ENCODE peak calls at places on chromosomes 1 and 21, in four cellular contexts. One of them, this sample, is unnamed.

GRCh38 chr21:39312112-39313041 is 1.1 kb downstream of the BRWD1 start:
- ATAC-seq in upper lobe of right lung: peak; percentile 92
- ATAC-seq in pancreas: peak; percentile 92
- ATAC-seq in heart right ventricle: peak; percentile 88
- ATAC-seq in this sample: peak; percentile 93

GRCh38 chr1:59364012-59364411 is 67.1 kb downstream of the FGGY start:
- ATAC-seq in upper lobe of right lung: no peak
- ATAC-seq in pancreas: no peak
- ATAC-seq in heart right ventricle: no peak
- ATAC-seq in this sample: no peak

GRCh38 chr1:55480396-55480795 is 265.2 kb upstream of the USP24 start:
- ATAC-seq in upper lobe of right lung: no peak
- ATAC-seq in heart right ventricle: no peak
- ATAC-seq in pancreas: no peak
- ATAC-seq in this sample: no peak

GRCh38 chr1:116134178-116134773 is 23.1 kb downstream of the MAB21L3 start:
- ATAC-seq in upper lobe of right lung: no peak
- ATAC-seq in pancreas: no peak
- ATAC-seq in heart right ventricle: no peak
- ATAC-seq in this sample: no peak

GRCh38 chr1:94971491-94971924 is 44.6 kb upstream of the CNN3 start:
- ATAC-seq in pancreas: no peak
- ATAC-seq in heart right ventricle: no peak
- ATAC-seq in upper lobe of right lung: no peak
- ATAC-seq in this sample: no peak

GRCh38 chr21:38503588-38503987 is 5.3 kb upstream of the ERG start:
- ATAC-seq in upper lobe of right lung: peak; percentile 46
- ATAC-seq in heart right ventricle: no peak
- ATAC-seq in pancreas: no peak
- ATAC-seq in this sample: peak; percentile 14

GRCh38 chr1:119870917-119871486 is 25.3 kb downstream of the ADAM30 start:
- ATAC-seq in heart right ventricle: peak; percentile 61
- ATAC-seq in upper lobe of right lung: peak; percentile 96
- ATAC-seq in pancreas: peak; percentile 95
- ATAC-seq in this sample: peak; percentile 73

GRCh38 chr1:192463661-192464060 is 111.9 kb upstream of the RGS1 start:
- ATAC-seq in heart right ventricle: no peak
- ATAC-seq in upper lobe of right lung: no peak
- ATAC-seq in pancreas: no peak
- ATAC-seq in this sample: no peak

GRCh38 chr1:221223281-221223680 is 344.0 kb downstream of the HLX start:
- ATAC-seq in pancreas: no peak
- ATAC-seq in heart right ventricle: no peak
- ATAC-seq in upper lobe of right lung: no peak
- ATAC-seq in this sample: no peak

DNA sequence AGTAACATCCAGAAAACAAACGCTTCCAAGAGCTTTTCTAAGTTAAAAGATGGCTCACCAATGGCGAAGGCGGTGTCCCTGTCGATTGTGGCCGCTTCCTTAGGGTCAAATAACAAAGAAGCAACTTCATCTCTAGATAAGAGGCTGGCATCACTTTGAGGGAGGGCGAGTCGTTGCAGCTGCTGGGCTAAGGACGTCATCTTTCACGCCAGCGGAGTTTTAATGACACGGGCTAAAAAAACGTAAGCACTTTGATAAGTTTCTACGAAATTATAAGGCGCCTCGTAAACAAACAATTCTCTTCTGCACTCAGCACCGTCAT is 459 bp downstream of the HEATR1 start:
- ATAC-seq in upper lobe of right lung: no peak
- ATAC-seq in pancreas: no peak
- ATAC-seq in heart right ventricle: no peak
- ATAC-seq in this sample: no peak
- H3K36me3 ChIP-seq in upper lobe of right lung: peaks cover 16% of the 10 kb centered on the region
- H3K36me3 ChIP-seq in pancreas: no peaks in the 10 kb centered on the region
- H3K36me3 ChIP-seq in heart right ventricle: no peaks in the 10 kb centered on the region
- H3K36me3 ChIP-seq in this sample: no peaks in the 10 kb centered on the region

DNA sequence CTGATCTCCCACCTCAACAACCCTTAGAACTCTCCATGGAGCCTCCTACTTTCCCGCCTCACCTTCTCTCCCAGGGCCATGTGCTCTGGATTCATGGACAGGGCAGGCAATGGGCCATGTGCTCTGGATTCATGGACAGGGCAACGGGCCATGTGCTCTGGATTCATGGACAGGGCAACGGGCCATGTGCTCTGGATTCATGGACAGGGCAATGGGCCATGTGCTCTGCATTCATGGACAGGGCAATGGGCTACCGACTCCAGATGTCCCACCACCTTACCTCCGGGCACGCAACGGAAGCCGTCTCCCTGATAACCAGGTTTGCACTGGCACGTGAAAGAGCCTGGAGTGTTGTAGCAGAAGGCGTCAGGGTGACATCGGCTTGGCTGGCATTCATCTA is 53.2 kb downstream of the NID1 start:
- ATAC-seq in pancreas: no peak
- ATAC-seq in heart right ventricle: no peak
- ATAC-seq in upper lobe of right lung: no peak
- ATAC-seq in this sample: no peak
- H3K36me3 ChIP-seq in pancreas: no peaks in the 10 kb centered on the region
- H3K36me3 ChIP-seq in heart right ventricle: no peaks in the 10 kb centered on the region
- H3K36me3 ChIP-seq in upper lobe of right lung: no peaks in the 10 kb centered on the region
- H3K36me3 ChIP-seq in this sample: no peaks in the 10 kb centered on the region

GRCh38 chr1:19100008-19100407 is 110.1 kb downstream of the UBR4 start:
- ATAC-seq in heart right ventricle: no peak
- ATAC-seq in pancreas: no peak
- ATAC-seq in upper lobe of right lung: no peak
- ATAC-seq in this sample: no peak
- H3K36me3 ChIP-seq in heart right ventricle: peaks cover 17% of the 10 kb centered on the region
- H3K36me3 ChIP-seq in pancreas: peaks cover 7% of the 10 kb centered on the region
- H3K36me3 ChIP-seq in upper lobe of right lung: peaks cover 100% of the 10 kb centered on the region
- H3K36me3 ChIP-seq in this sample: peaks cover 100% of the 10 kb centered on the region

GRCh38 chr1:230669543-230669942 is 27.3 kb downstream of the COG2 start:
- ATAC-seq in heart right ventricle: no peak
- ATAC-seq in upper lobe of right lung: peak; percentile 74
- ATAC-seq in pancreas: no peak
- ATAC-seq in this sample: no peak
- H3K36me3 ChIP-seq in heart right ventricle: no peaks in the 10 kb centered on the region
- H3K36me3 ChIP-seq in upper lobe of right lung: peaks cover 95% of the 10 kb centered on the region
- H3K36me3 ChIP-seq in pancreas: no peaks in the 10 kb centered on the region
- H3K36me3 ChIP-seq in this sample: no peaks in the 10 kb centered on the region

GRCh38 chr1:228323401-228323800 is 83.2 kb downstream of the TRIM11 start:
- ATAC-seq in upper lobe of right lung: no peak
- ATAC-seq in heart right ventricle: no peak
- ATAC-seq in pancreas: no peak
- ATAC-seq in this sample: no peak
- H3K36me3 ChIP-seq in upper lobe of right lung: peaks cover 24% of the 10 kb centered on the region
- H3K36me3 ChIP-seq in heart right ventricle: peaks cover 3% of the 10 kb centered on the region
- H3K36me3 ChIP-seq in pancreas: no peaks in the 10 kb centered on the region
- H3K36me3 ChIP-seq in this sample: peaks cover 68% of the 10 kb centered on the region

DNA sequence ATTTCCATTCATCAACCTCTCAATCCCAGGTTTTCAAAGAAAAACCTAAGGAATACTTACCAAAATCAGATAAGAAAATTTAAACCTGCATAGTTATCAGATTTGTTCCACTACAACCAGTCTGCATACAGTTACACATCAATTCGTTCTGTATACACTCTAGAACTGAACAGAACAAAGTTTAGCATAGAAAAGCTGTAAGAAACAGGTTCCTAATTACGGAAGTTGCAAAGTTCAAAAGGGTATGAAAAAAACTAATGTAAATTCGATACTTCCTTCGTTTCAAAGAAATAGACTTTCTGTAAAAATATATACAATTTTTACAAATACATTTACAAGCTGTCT is 3.1 kb downstream of the MCL1 start:
- ATAC-seq in upper lobe of right lung: no peak
- ATAC-seq in heart right ventricle: no peak
- ATAC-seq in pancreas: no peak
- ATAC-seq in this sample: no peak
- H3K36me3 ChIP-seq in upper lobe of right lung: peaks cover 71% of the 10 kb centered on the region
- H3K36me3 ChIP-seq in heart right ventricle: peaks cover 4% of the 10 kb centered on the region
- H3K36me3 ChIP-seq in pancreas: no peaks in the 10 kb centered on the region
- H3K36me3 ChIP-seq in this sample: no peaks in the 10 kb centered on the region

DNA sequence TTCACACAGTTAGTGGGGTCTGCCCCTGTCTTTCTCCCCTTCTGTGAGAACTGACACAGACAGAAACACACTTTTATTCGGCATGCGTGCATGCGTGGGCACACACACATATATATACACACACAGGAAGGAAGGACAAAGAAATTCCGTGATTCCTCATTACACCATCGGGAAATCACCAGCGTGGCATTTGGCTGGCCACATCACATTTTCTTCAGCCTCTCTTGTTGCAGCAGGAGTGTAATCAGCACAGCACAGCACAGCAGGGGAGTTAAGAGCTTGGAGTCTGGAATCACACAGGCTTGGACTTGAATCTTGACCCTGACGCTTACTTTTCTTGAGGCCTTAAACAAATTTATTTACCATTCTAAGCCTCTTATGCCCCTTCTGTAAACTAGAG is 45.4 kb upstream of the EPHA8 start:
- ATAC-seq in pancreas: no peak
- ATAC-seq in upper lobe of right lung: no peak
- ATAC-seq in heart right ventricle: no peak
- ATAC-seq in this sample: no peak
- H3K36me3 ChIP-seq in pancreas: no peaks in the 10 kb centered on the region
- H3K36me3 ChIP-seq in upper lobe of right lung: peaks cover 98% of the 10 kb centered on the region
- H3K36me3 ChIP-seq in heart right ventricle: peaks cover 8% of the 10 kb centered on the region
- H3K36me3 ChIP-seq in this sample: peaks cover 3% of the 10 kb centered on the region

GRCh38 chr1:28745653-28746173 is 9.0 kb downstream of the YTHDF2 start:
- ATAC-seq in pancreas: no peak
- ATAC-seq in upper lobe of right lung: no peak
- ATAC-seq in heart right ventricle: no peak
- ATAC-seq in this sample: no peak

GRCh38 chr1:28755701-28756100 is 19.0 kb downstream of the YTHDF2 start:
- ATAC-seq in heart right ventricle: no peak
- ATAC-seq in pancreas: no peak
- ATAC-seq in upper lobe of right lung: no peak
- ATAC-seq in this sample: no peak

GRCh38 chr1:28750330-28750729 is 13.6 kb downstream of the YTHDF2 start:
- ATAC-seq in heart right ventricle: no peak
- ATAC-seq in upper lobe of right lung: no peak
- ATAC-seq in pancreas: no peak
- ATAC-seq in this sample: no peak

GRCh38 chr1:28756846-28757245 is 20.1 kb downstream of the YTHDF2 start:
- ATAC-seq in pancreas: no peak
- ATAC-seq in heart right ventricle: no peak
- ATAC-seq in upper lobe of right lung: peak; percentile 59
- ATAC-seq in this sample: no peak

DNA sequence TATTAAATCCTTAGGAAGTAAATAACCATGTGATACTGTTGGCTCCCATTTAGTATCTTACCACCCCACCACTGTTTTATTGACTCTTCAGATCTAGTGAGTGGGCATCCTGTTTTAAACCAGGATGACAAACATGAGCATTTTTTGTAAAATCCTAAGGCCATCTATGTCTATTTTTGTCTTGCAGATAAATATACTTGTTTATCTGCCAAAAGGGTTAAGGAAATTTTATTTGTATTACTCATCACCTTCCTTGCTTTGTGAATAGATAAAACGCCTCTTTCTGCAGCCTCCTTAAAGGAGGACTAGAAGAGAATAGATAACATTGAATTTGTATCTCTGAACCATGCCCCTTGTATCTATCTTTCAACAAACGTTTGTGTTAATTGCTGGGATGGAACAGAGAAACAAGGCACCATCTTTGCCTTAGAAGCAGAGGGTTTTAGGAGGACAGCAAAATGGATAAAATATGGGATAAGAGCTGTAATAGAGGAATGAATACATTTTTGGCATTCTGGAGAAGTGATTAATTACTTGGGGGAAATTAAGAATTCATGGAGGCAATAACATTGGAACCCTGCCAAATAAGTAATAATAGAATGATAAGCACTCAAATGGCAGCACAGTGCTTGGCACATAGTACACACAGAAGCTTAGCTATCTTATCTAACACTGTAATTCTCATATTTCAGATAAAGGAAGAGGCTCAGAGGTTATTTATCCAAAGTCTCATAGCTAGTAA is 14.7 kb downstream of the YTHDF2 start:
- ATAC-seq in pancreas: no peak
- ATAC-seq in heart right ventricle: no peak
- ATAC-seq in upper lobe of right lung: no peak
- ATAC-seq in this sample: no peak
- H3K36me3 ChIP-seq in pancreas: no peaks in the 10 kb centered on the region
- H3K36me3 ChIP-seq in heart right ventricle: no peaks in the 10 kb centered on the region
- H3K36me3 ChIP-seq in upper lobe of right lung: peaks cover 13% of the 10 kb centered on the region
- H3K36me3 ChIP-seq in this sample: peaks cover 11% of the 10 kb centered on the region

This sample was measured in gastroesophageal sphincter.